ENCODE peak calls at places on chromosome 21, in seven cellular contexts. K is colonic mucosa, U is left ventricle myocardium inferior, V is nephron progenitor cell, L is MM.1S, C is K562, X is left lung. E is an unnamed sample.

GRCh38 chr21:38821248-38821647 is 15.5 kb downstream of the ETS2 start:
- DNase-seq in U (no peak), C (no peak), K (peak; percentile 58), L (no peak), X (no peak), V (no peak), E (no peak)

GRCh38 chr21:15437873-15438272 is 291.9 kb upstream of the USP25 start:
- DNase-seq in C (no peak), L (no peak), X (no peak), V (no peak), U (no peak), K (no peak), E (no peak)

GRCh38 chr21:45972716-45973474 is 8.7 kb upstream of the COL6A1 start:
- DNase-seq in C (no peak), U (peak; percentile 91), X (peak; percentile 69), L (no peak), K (no peak), V (peak; percentile 55), E (no peak)

GRCh38 chr21:17466166-17466565 is 46.7 kb upstream of the CXADR start:
- DNase-seq in U (no peak), X (peak; percentile 42), V (no peak), C (peak; percentile 6), K (peak; percentile 36), L (no peak), E (no peak)

GRCh38 chr21:32463889-32464300 is 51.4 kb downstream of the EVA1C start:
- DNase-seq in U (no peak), C (no peak), X (no peak), V (no peak), K (no peak), L (no peak), E (no peak)

GRCh38 chr21:28253378-28253777 is 739.3 kb downstream of the LTN1 start:
- DNase-seq in C (no peak), X (no peak), L (no peak), U (no peak), K (no peak), V (no peak), E (no peak)

GRCh38 chr21:34215911-34216310 is 142.5 kb downstream of the MRPS6 start:
- DNase-seq in C (no peak), K (no peak), L (no peak), X (no peak), U (no peak), V (no peak), E (no peak)

GRCh38 chr21:25813917-25814316 is 79.1 kb downstream of the GABPA start:
- DNase-seq in X (no peak), K (no peak), V (no peak), L (no peak), U (no peak), C (no peak), E (no peak)

GRCh38 chr21:21463456-21463855 is 465.2 kb downstream of the NCAM2 start:
- DNase-seq in L (peak; percentile 10), V (no peak), C (no peak), X (no peak), U (no peak), K (no peak), E (no peak)

GRCh38 chr21:38303300-38303699 is 46.5 kb downstream of the KCNJ15 start:
- DNase-seq in L (no peak), V (no peak), X (no peak), C (no peak), K (no peak), U (no peak), E (no peak)

GRCh38 chr21:16569679-16570078 is 839.9 kb downstream of the USP25 start:
- DNase-seq in C (no peak), V (no peak), L (no peak), U (no peak), K (no peak), X (no peak), E (no peak)

GRCh38 chr21:32410916-32411315 is 1.6 kb upstream of the EVA1C start:
- DNase-seq in C (no peak), U (no peak), V (no peak), L (no peak), X (no peak), K (no peak), E (no peak)

GRCh38 chr21:46538262-46538661 is 66.6 kb downstream of the S100B start:
- DNase-seq in C (no peak), X (no peak), K (no peak), U (no peak), V (no peak), L (no peak), E (no peak)

GRCh38 chr21:35437941-35438340 is 388.8 kb upstream of the RUNX1 start:
- DNase-seq in L (no peak), K (no peak), U (no peak), V (no peak), C (no peak), X (no peak), E (no peak)
- TF ChIP-seq CTCF in L (no peak), K (no peak), U (no peak), V (no peak), C (no peak), X (no peak), E (no peak)

DNA sequence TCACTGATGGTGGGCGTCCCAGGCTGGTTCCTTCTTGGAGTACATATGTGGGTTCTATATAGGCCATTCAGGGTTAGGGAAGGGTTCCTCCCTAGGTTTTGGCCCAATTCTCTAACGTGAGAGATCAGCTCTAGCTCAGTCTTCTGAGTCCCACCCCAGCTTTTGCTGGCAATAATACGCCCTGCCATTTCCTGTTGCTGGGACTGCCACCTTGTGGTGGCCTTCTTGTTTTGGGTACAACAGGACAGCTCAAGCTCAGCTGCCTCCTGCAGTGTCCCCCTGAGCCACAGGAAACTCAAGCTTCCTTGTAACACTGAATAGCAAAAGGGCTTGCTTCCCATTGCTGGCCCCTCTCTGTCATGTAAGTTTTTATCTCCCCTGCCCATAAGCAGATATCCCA is 77.8 kb downstream of the BACH1 start:
- DNase-seq in U (no peak), L (peak; percentile 35), C (peak; percentile 73), X (peak; percentile 39), K (peak; percentile 52), V (peak; percentile 16), E (no peak)
- TF ChIP-seq CTCF in U (peak; percentile 45), L (peak; percentile 52), C (peak; percentile 73), X (no peak), K (peak; percentile 29), V (no peak), E (no peak)

DNA sequence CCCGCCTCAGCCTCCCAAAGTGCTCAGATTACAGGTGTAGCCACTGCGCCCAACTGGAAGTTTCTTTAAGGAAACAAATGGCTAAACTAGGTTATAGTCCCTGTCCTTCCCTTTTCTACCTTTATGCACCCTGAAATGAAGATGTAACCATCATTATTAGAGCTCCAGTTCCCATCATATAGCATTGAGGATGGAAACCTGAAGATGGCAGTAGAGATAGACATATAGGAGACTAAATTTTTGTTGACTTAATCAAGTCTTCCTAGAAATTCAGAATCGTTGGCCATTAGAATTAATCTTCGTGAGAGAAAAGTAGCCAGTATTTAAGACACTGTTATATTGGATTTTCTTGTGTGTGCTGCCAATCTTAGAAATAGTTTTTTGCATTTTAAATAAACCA is 1016.3 kb upstream of the NCAM2 start:
- DNase-seq in X (no peak), C (no peak), K (no peak), V (no peak), U (no peak), L (no peak), E (no peak)
- TF ChIP-seq CTCF in X (no peak), C (peak; percentile 31), K (no peak), V (no peak), U (no peak), L (peak; percentile 4), E (no peak)

GRCh38 chr21:42061195-42061865 is 9.8 kb upstream of the UMODL1 start:
- DNase-seq in C (no peak), U (peak; percentile 44), V (no peak), X (peak; percentile 81), L (peak; percentile 96), K (peak; percentile 41), E (no peak)

GRCh38 chr21:42062543-42063022 is 8.5 kb upstream of the UMODL1 start:
- DNase-seq in X (peak; percentile 62), K (peak; percentile 54), L (peak; percentile 99), C (no peak), U (no peak), V (no peak), E (no peak)

GRCh38 chr21:42061866-42062542 is 9.1 kb upstream of the UMODL1 start:
- DNase-seq in K (no peak), C (no peak), V (no peak), U (no peak), L (peak; percentile 98), X (no peak), E (no peak)

GRCh38 chr21:42063206-42063577 is 7.9 kb upstream of the UMODL1 start:
- DNase-seq in X (no peak), K (peak; percentile 54), U (no peak), V (no peak), C (no peak), L (peak; percentile 78), E (no peak)

GRCh38 chr21:42063578-42064521 is 7.3 kb upstream of the UMODL1 start:
- DNase-seq in K (peak; percentile 75), X (peak; percentile 60), U (no peak), V (no peak), L (peak; percentile 98), C (no peak), E (no peak)
- TF ChIP-seq CTCF in K (no peak), X (no peak), U (no peak), V (no peak), L (peak; percentile 57), C (no peak), E (no peak)

DNA sequence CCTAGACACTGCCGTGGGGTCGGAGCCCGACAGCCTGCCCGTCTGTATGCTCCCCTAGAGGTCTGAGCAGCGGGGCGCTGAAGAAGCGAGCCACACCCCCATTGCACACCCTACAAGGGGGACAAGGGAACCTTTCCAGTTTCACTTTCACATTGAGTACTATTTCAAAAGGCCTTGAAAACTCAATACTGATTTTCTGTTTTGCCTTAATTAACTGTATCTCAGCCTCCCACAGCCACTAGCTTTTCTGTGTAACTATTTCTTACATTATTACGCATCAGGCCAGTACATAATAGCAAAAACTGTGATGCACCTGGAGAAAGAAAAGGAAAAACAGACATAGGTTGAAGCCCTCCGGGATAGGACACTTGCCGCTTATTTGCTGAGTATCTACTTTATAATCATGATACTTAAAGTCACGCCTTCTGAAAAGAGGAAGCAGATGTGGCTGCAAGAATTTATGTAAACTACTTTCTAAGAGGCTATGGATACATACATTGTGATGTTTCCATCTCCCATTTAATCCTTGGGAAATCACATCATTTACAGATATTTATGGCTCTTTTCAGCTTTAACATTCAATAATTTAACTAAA is 1719.5 kb downstream of the MRPL39 start:
- DNase-seq in K (no peak), U (no peak), C (peak; percentile 66), L (peak; percentile 81), X (no peak), V (no peak), E (no peak)
- TF ChIP-seq CTCF in K (no peak), U (no peak), C (no peak), L (no peak), X (no peak), V (no peak), E (no peak)

GRCh38 chr21:36747815-36748381 is 49.0 kb downstream of the SIM2 start:
- DNase-seq in V (peak; percentile 87), U (peak; percentile 62), K (peak; percentile 54), C (peak; percentile 70), L (no peak), X (no peak), E (no peak)
- TF ChIP-seq CTCF in V (no peak), U (peak; percentile 23), K (no peak), C (peak; percentile 42), L (no peak), X (no peak), E (no peak)

GRCh38 chr21:43934716-43935705 is 70.0 kb downstream of the AGPAT3 start:
- DNase-seq in L (no peak), V (no peak), U (no peak), C (no peak), K (no peak), X (no peak), E (no peak)
- TF ChIP-seq CTCF in L (no peak), V (no peak), U (no peak), C (no peak), K (no peak), X (no peak), E (no peak)

GRCh38 chr21:42398130-42398394 is 2.2 kb upstream of the TMPRSS3 start:
- DNase-seq in L (no peak), V (no peak), K (no peak), X (no peak), C (no peak), U (no peak), E (no peak)
- TF ChIP-seq CTCF in L (no peak), V (no peak), K (no peak), X (no peak), C (no peak), U (no peak), E (no peak)